ENCODE peak calls at places on chromosomes 2 and 18, in ten cellular contexts. C, L, A, J, N, S, F, M, O and U are unnamed samples.
A peak's percentile ranks its signal among the peaks of the same experiment; 100 is the strongest.

GRCh38 chr18:12907258-12907925 is 23.4 kb upstream of the PTPN2 start:
- DNase-seq in C (no peak), L (no peak), A (no peak), J (peak; percentile 67), N (peak; percentile 26), S (no peak), F (peak; percentile 42), M (no peak), O (no peak), U (peak; percentile 42)

GRCh38 chr2:119349289-119349688 is 17.3 kb downstream of the C2orf76 start:
- DNase-seq in C (no peak), L (no peak), A (no peak), J (no peak), N (no peak), S (no peak), F (no peak), M (no peak), O (no peak), U (no peak)

GRCh38 chr18:10536270-10536669 is 10.4 kb downstream of the NAPG start:
- DNase-seq in C (no peak), L (no peak), A (no peak), J (peak; percentile 69), N (no peak), S (no peak), F (no peak), M (no peak), O (no peak), U (no peak)

GRCh38 chr18:35786359-35787042 is 186.0 kb upstream of the RMP24 start:
- DNase-seq in C (no peak), L (no peak), A (no peak), J (no peak), N (no peak), S (no peak), F (no peak), M (no peak), O (no peak), U (no peak)

GRCh38 chr2:96537066-96537733 is 648 bp downstream of the ARID5A start:
- DNase-seq in C (peak; percentile 72), L (no peak), A (peak; percentile 56), J (peak; percentile 60), N (peak; percentile 58), S (peak; percentile 61), F (peak; percentile 58), M (peak; percentile 72), O (peak; percentile 79), U (peak; percentile 73)

GRCh38 chr18:468841-469796 is 31.4 kb downstream of the COLEC12 start:
- DNase-seq in C (no peak), L (no peak), A (no peak), J (no peak), N (no peak), S (no peak), F (no peak), M (no peak), O (no peak), U (no peak)

GRCh38 chr2:127342101-127342500 is 45.7 kb downstream of the MAP3K2 start:
- DNase-seq in C (no peak), L (no peak), A (no peak), J (peak; percentile 23), N (no peak), S (no peak), F (peak; percentile 8), M (no peak), O (no peak), U (no peak)

GRCh38 chr18:57627488-57627887 is 5.9 kb upstream of the NARS1 start:
- DNase-seq in C (no peak), L (no peak), A (no peak), J (peak; percentile 69), N (no peak), S (no peak), F (peak; percentile 52), M (no peak), O (no peak), U (no peak)

GRCh38 chr2:109129356-109129920 is 433 bp downstream of the SH3RF3 start:
- DNase-seq in C (no peak), L (no peak), A (peak; percentile 53), J (peak; percentile 52), N (no peak), S (peak; percentile 69), F (peak; percentile 52), M (peak; percentile 43), O (no peak), U (peak; percentile 66)

GRCh38 chr18:74942319-74942910 is 266.5 kb downstream of the PTGR3 start:
- DNase-seq in C (no peak), L (no peak), A (no peak), J (peak; percentile 21), N (no peak), S (no peak), F (peak; percentile 79), M (no peak), O (no peak), U (no peak)

GRCh38 chr2:105139556-105140236 is 101.8 kb downstream of the MRPS9 start:
- DNase-seq in C (no peak), L (no peak), A (no peak), J (peak; percentile 73), N (no peak), S (no peak), F (no peak), M (no peak), O (no peak), U (no peak)

GRCh38 chr2:102975996-102976636 is 214.3 kb downstream of the TMEM182 start:
- DNase-seq in C (no peak), L (no peak), A (peak; percentile 71), J (peak; percentile 40), N (peak; percentile 15), S (peak; percentile 57), F (peak; percentile 10), M (peak; percentile 24), O (no peak), U (peak; percentile 83)

GRCh38 chr2:36354816-36355156 is 792 bp upstream of the CRIM1 start:
- DNase-seq in C (no peak), L (no peak), A (no peak), J (no peak), N (no peak), S (no peak), F (no peak), M (peak; percentile 25), O (no peak), U (no peak)

GRCh38 chr2:130336877-130337734 is 5.6 kb upstream of the IMP4 start:
- DNase-seq in C (no peak), L (peak; percentile 53), A (peak; percentile 89), J (peak; percentile 68), N (peak; percentile 85), S (peak; percentile 93), F (peak; percentile 71), M (peak; percentile 90), O (peak; percentile 24), U (peak; percentile 90)

GRCh38 chr2:68878753-68879152 is 7.6 kb upstream of the BMP10 start:
- DNase-seq in C (no peak), L (no peak), A (no peak), J (peak; percentile 70), N (no peak), S (no peak), F (peak; percentile 58), M (no peak), O (no peak), U (no peak)

GRCh38 chr2:127535422-127535901 is at the start of gene MYO7B:
- DNase-seq in C (no peak), L (no peak), A (no peak), J (no peak), N (no peak), S (peak; percentile 46), F (no peak), M (no peak), O (no peak), U (no peak)